ENCODE peak calls at places on chromosomes 13 and 19, in seven cellular contexts. O is right lobe of liver, J is thoracic aorta, Z is heart right ventricle, G is Peyer's patch, F is esophagus muscularis mucosa, D is aorta. Q is an unnamed sample.

GRCh38 chr19:17385878-17386611 is 8.0 kb downstream of the CCDC194 start:
- DNase-seq in Z (peak; percentile 72), D (peak; percentile 92), O (peak; percentile 71), J (no peak), G (peak; percentile 51), F (no peak), Q (peak; percentile 37)

GRCh38 chr13:108895220-108895704 is 265.9 kb downstream of the MYO16 start:
- DNase-seq in G (no peak), D (no peak), Z (no peak), O (no peak), F (no peak), J (no peak), Q (peak; percentile 48)

GRCh38 chr13:97946951-97947588 is 6.4 kb upstream of the IPO5 start:
- DNase-seq in D (no peak), J (no peak), F (no peak), G (no peak), O (no peak), Z (no peak), Q (no peak)

GRCh38 chr19:17391371-17392151 is 2.4 kb downstream of the CCDC194 start:
- DNase-seq in J (no peak), G (peak; percentile 17), Z (no peak), D (no peak), O (no peak), F (no peak), Q (no peak)

GRCh38 chr13:79404361-79404760 is 1.7 kb downstream of the RBM26 start:
- DNase-seq in Z (no peak), J (no peak), G (no peak), O (no peak), D (no peak), F (no peak), Q (no peak)

GRCh38 chr19:35264281-35265125 is 4.3 kb upstream of the USF2 start:
- DNase-seq in D (peak; percentile 44), Z (no peak), F (no peak), O (no peak), J (no peak), G (peak; percentile 13), Q (no peak)

GRCh38 chr13:26476111-26476743 is 81.3 kb upstream of the WASF3 start:
- DNase-seq in Z (no peak), F (no peak), J (no peak), O (no peak), G (no peak), D (peak; percentile 80), Q (no peak)

GRCh38 chr13:89554801-89555200 is 1792.7 kb upstream of the MIR17HG start:
- DNase-seq in F (no peak), J (no peak), G (no peak), D (no peak), Z (no peak), O (no peak), Q (no peak)

GRCh38 chr19:53927745-53928144 is 18.7 kb downstream of the CACNG7 start:
- DNase-seq in D (no peak), J (no peak), G (no peak), Z (no peak), F (no peak), O (no peak), Q (no peak)

GRCh38 chr19:42216653-42217521 is 590 bp downstream of the DEDD2 start:
- DNase-seq in F (no peak), J (no peak), Z (peak; percentile 48), O (no peak), D (peak; percentile 84), G (peak; percentile 25), Q (peak; percentile 56)

GRCh38 chr19:56199686-56200085 is 2.1 kb upstream of the ZSCAN5B start:
- DNase-seq in G (no peak), Z (no peak), D (no peak), J (no peak), O (no peak), F (no peak), Q (no peak)

GRCh38 chr13:91058066-91058465 is 289.4 kb upstream of the MIR17HG start:
- DNase-seq in Z (no peak), F (no peak), D (no peak), J (no peak), O (no peak), G (no peak), Q (no peak)

GRCh38 chr13:75352641-75353327 is 129.2 kb downstream of the TBC1D4 start:
- DNase-seq in G (no peak), D (no peak), O (no peak), F (no peak), J (no peak), Z (no peak), Q (no peak)

GRCh38 chr13:23617551-23618014 is 47.4 kb downstream of the TNFRSF19 start:
- DNase-seq in D (no peak), J (no peak), O (no peak), F (no peak), Z (no peak), G (no peak), Q (no peak)

GRCh38 chr19:3785464-3785937 is 680 bp downstream of the MATK start:
- DNase-seq in O (no peak), D (no peak), Z (no peak), F (no peak), J (no peak), G (no peak), Q (no peak)

GRCh38 chr19:18898533-18899408 is 2.8 kb upstream of the CERS1 start:
- DNase-seq in J (no peak), G (no peak), F (no peak), D (peak; percentile 74), Z (no peak), O (no peak), Q (peak; percentile 65)

GRCh38 chr19:7658219-7658686 is 10.6 kb upstream of the RETN start:
- DNase-seq in Z (no peak), D (no peak), F (no peak), G (peak; percentile 63), O (no peak), J (no peak), Q (no peak)

DNA sequence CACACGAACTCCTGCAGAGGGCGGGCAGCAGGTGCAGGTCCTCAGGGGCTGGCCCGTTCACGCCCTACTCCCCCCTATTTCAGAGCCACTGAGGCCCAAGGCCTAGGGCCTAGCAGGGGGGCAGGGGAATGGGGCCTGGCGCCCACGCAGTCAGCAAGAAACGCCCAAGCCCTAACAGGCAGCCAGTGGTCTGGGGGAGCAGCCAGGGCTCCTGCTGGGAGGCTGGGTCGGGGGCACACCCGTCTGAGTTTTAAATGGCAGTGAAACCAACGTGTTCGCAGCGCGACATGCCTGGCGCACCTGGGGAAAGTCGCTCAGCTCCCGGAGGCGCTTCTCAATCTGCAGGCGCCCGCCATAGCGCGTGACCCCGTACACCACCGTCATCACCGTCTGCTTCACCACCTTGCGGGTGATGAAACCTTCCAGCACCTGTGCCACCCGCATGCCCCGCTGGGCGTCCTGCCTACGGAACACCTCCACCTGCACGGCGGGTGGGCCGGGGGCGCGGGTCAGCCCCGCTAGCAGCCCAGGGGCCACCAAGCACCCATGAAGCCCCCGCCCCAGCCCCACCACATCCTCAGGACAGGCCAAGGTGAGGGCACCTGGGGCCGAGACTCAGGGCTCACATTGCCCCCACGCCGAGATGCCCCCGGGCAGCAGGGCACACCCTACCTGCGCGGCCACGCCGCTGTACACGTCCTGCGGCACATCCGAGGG is 13.9 kb downstream of the POLRMT start:
- DNase-seq in F (no peak), D (no peak), Z (no peak), J (no peak), O (peak; percentile 46), G (no peak), Q (no peak)
- H3K36me3 ChIP-seq in F (peaks cover 67% of the 10 kb centered on the region), D (peaks cover 8% of the 10 kb centered on the region), Z (peaks cover 69% of the 10 kb centered on the region), J (peaks cover 38% of the 10 kb centered on the region), O (peaks cover 39% of the 10 kb centered on the region), G (no peaks in the 10 kb centered on the region), Q (peaks cover 20% of the 10 kb centered on the region)

GRCh38 chr13:42275098-42275471 is 3.1 kb downstream of the AKAP11 start:
- DNase-seq in Z (no peak), O (no peak), D (no peak), J (no peak), G (peak; percentile 33), F (no peak), Q (peak; percentile 5)
- H3K27ac ChIP-seq in Z (no peak overlapping the region), O (no peak overlapping the region), D (no peak overlapping the region), J (no peak overlapping the region), G (no peak overlapping the region), F (no peak overlapping the region), Q (peak overlapping the region; percentile 48)

GRCh38 chr19:48650974-48651681 is 5.1 kb upstream of the CA11 start:
- DNase-seq in F (no peak), Z (no peak), O (no peak), D (no peak), G (no peak), J (no peak), Q (no peak)

GRCh38 chr19:48646912-48647216 is 877 bp upstream of the CA11 start:
- DNase-seq in Z (no peak), G (no peak), D (no peak), O (no peak), F (no peak), J (no peak), Q (no peak)

GRCh38 chr19:48654299-48655059 is 8.5 kb upstream of the CA11 start:
- DNase-seq in G (no peak), O (no peak), Z (no peak), F (no peak), D (no peak), J (no peak), Q (no peak)

GRCh38 chr19:48648134-48648533 is 2.1 kb upstream of the CA11 start:
- DNase-seq in F (no peak), J (no peak), Z (no peak), D (no peak), O (no peak), G (no peak), Q (no peak)

DNA sequence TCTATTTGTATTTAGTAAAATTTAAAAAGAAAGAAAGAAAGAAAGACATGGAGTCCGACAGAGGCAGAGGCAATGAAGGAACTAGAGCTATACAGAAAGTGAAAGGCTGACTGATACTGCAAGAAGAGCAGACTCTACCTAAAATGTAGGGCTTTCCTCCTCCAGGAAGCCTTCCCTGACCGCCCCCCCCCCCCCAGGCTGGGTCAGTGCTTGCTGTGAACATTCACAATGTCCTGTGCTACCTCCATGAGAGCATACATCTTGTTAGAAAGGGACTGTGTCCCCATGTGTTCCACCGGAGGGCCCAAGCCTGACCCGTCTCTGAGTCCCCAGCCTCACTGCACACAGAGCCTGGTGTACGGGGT is 5.7 kb upstream of the CA11 start:
- DNase-seq in O (no peak), F (no peak), D (no peak), G (no peak), Z (no peak), J (no peak), Q (no peak)
- H3K4me1 ChIP-seq in O (no peaks in the 10 kb centered on the region), F (no peaks in the 10 kb centered on the region), D (no peaks in the 10 kb centered on the region), G (no peaks in the 10 kb centered on the region), Z (no peaks in the 10 kb centered on the region), J (no peaks in the 10 kb centered on the region), Q (no peaks in the 10 kb centered on the region)

DNA sequence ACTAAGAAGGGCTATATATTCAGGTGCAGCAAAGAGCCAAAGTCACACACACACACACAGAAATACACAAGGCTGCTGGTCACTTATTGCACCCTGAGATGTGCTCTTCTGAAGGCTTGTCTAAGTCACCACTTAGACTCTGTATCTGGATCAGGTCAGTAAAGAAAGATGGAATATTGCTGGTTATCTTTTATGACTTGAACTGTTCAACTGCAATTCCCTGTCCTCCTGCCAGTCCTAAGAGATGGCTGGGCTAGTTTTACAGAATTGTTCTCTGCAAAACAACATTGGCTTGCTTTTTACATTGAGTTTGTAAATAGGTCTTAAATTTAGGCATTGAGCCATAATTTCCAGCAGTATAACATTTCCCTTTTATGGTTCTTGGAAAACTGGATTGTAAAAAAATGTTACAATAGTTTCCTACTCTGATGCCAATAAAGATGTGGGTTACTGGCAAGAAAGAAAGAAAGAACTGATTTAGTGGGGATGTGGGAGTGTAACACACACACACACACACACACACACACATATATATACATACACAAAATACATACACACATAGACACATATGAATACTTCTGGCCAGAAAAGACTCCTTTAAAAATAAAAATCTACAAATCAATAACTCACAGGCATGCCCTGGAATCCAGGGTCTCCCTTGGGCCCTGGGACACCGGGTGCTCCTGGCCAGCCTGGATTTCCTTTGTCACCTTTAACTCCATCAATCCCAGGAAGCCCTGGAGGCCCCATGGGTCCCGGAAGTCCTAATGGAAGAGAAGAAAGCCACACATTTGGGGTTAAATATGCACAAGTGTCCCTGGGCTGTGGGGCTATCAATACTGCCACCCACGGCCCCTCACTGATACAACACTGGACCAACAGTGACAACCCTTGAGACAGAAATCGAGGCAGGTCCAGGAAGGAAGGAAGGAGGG is 137.7 kb downstream of the COL4A1 start:
- DNase-seq in J (no peak), D (no peak), O (no peak), G (no peak), Z (no peak), F (no peak), Q (no peak)
- H3K36me3 ChIP-seq in J (peaks cover 74% of the 10 kb centered on the region), D (peaks cover 20% of the 10 kb centered on the region), O (peaks cover 3% of the 10 kb centered on the region), G (no peaks in the 10 kb centered on the region), Z (peaks cover 98% of the 10 kb centered on the region), F (peaks cover 67% of the 10 kb centered on the region), Q (no peaks in the 10 kb centered on the region)

Q was measured in small intestine.